ENCODE peak calls at places on chromosomes 4 and X, in six cellular contexts. D, U, F, P, Y and X are unnamed samples.

GRCh38 chrX:17120816-17121215 is 174.4 kb downstream of the REPS2 start:
- DNase-seq in D (no peak), U (no peak), F (no peak), P (no peak), Y (no peak), X (no peak)

GRCh38 chr4:25368315-25368714 is 8.7 kb upstream of the ANAPC4 start:
- DNase-seq in D (no peak), U (peak), F (no peak), P (no peak), Y (no peak), X (peak)

GRCh38 chrX:132622130-132622529 is 133.3 kb upstream of the MBNL3 start:
- DNase-seq in D (peak), U (peak), F (peak), P (no peak), Y (peak), X (peak)

GRCh38 chr4:153113838-153114105 is 90.5 kb upstream of the TRIM2 start:
- DNase-seq in D (no peak), U (no peak), F (no peak), P (no peak), Y (no peak), X (no peak)

GRCh38 chrX:110531873-110532272 is 173.2 kb downstream of the RTL9 start:
- DNase-seq in D (no peak), U (no peak), F (no peak), P (no peak), Y (peak), X (no peak)

GRCh38 chrX:8653956-8654355 is 78.0 kb downstream of the ANOS1 start:
- DNase-seq in D (no peak), U (no peak), F (no peak), P (no peak), Y (no peak), X (no peak)

GRCh38 chrX:122091571-122091970 is 1044.2 kb downstream of the GLUD2 start:
- DNase-seq in D (no peak), U (no peak), F (no peak), P (no peak), Y (no peak), X (no peak)

GRCh38 chrX:18701621-18702361 is 5.7 kb upstream of the PPEF1 start:
- DNase-seq in D (no peak), U (peak), F (peak), P (no peak), Y (peak), X (peak)

GRCh38 chr4:24672871-24673270 is 88.5 kb upstream of the DHX15 start:
- DNase-seq in D (no peak), U (no peak), F (no peak), P (no peak), Y (no peak), X (no peak)

GRCh38 chrX:120753413-120754251 is 122.0 kb downstream of the CT47B1 start:
- DNase-seq in D (no peak), U (no peak), F (no peak), P (no peak), Y (no peak), X (no peak)
- TF ChIP-seq CTCF in D (no peak), U (no peak), F (no peak), P (no peak), Y (no peak), X (no peak)

GRCh38 chr4:76723916-76724315 is 174.0 kb downstream of the SOWAHB start:
- DNase-seq in D (no peak), U (peak), F (no peak), P (no peak), Y (peak), X (peak)

GRCh38 chr4:76726141-76726540 is 171.8 kb downstream of the SOWAHB start:
- DNase-seq in D (no peak), U (peak), F (no peak), P (no peak), Y (no peak), X (no peak)

GRCh38 chr4:76725039-76725438 is 172.9 kb downstream of the SOWAHB start:
- DNase-seq in D (no peak), U (no peak), F (no peak), P (no peak), Y (no peak), X (no peak)

GRCh38 chr4:76726631-76727030 is 171.3 kb downstream of the SOWAHB start:
- DNase-seq in D (no peak), U (no peak), F (no peak), P (no peak), Y (no peak), X (no peak)

GRCh38 chr4:76723373-76723772 is 174.6 kb downstream of the SOWAHB start:
- DNase-seq in D (no peak), U (peak), F (no peak), P (no peak), Y (peak), X (peak)
- TF ChIP-seq CTCF in D (no peak), U (peak), F (no peak), P (no peak), Y (peak), X (peak)

DNA sequence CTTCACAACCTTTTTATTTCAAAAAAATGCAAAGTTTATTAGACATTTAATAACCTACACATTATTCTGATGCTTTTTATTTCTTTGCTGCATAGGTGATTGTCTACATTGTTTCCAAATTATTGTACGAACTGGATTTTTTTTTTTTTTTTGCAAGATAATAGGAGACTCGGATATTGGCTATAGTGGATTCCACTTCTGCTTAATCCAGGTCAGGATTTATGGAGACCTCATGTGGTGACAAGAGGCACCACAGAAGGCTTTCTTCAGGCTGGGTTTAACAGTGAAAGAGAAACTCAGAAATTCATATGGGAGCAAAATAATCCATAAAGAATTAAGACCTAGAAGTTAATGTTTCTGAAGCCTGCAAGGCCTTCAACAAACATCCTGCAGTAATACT is 2.4 kb upstream of the SLIT2 start:
- DNase-seq in D (peak), U (peak), F (no peak), P (no peak), Y (peak), X (peak)
- TF ChIP-seq CTCF in D (peak), U (peak), F (peak), P (no peak), Y (peak), X (peak)

DNA sequence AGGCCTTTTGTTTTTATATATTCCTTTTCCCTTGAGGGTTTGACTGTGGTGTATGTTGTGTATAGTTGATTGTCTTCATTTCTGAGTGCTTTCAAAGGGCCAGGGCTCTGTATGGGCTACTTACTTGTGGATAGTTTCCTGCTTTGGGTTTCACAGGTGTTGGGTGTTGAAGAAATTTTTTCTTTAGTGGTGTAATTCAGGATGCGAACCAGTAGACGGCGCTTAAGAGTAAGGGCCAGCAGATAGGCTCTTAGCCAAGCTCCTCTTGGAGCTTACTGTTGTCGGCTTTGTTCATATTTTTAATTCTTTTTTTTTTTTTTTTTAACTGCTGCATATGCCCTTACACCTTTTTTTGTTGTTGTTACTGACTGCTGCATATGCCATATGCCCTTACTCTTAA is 276.3 kb upstream of the GALNT7 start:
- DNase-seq in D (no peak), U (peak), F (no peak), P (no peak), Y (peak), X (peak)
- TF ChIP-seq CTCF in D (peak), U (peak), F (no peak), P (no peak), Y (peak), X (peak)

GRCh38 chr4:164952551-164952950 is 24.9 kb downstream of the TRIM61 start:
- DNase-seq in D (no peak), U (no peak), F (no peak), P (no peak), Y (no peak), X (no peak)
- TF ChIP-seq CTCF in D (no peak), U (no peak), F (no peak), P (no peak), Y (no peak), X (no peak)

DNA sequence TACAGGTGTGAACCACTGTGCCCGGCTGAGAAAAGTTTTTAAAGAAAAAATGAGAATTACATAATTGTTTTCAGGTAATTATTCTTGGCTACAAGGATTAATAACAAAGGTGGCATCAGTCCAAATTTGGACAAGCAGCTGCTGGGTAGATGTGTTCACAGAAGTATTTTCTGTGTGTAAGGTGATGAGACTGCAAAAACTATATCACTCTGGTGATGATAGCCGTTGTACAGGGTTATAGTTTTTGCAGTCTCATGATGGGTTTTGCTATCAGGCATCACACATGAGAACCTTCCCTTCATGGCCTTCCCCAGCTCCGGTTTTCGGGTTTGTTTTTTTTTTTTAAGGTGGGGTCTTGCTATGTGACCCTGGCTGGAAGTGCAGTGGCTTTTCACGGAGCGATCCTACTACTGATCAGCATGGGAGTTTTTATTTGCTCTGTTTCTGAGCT is 5.1 kb upstream of the SLC10A3 start:
- DNase-seq in D (no peak), U (no peak), F (no peak), P (no peak), Y (no peak), X (no peak)
- TF ChIP-seq CTCF in D (no peak), U (no peak), F (no peak), P (no peak), Y (no peak), X (no peak)

DNA sequence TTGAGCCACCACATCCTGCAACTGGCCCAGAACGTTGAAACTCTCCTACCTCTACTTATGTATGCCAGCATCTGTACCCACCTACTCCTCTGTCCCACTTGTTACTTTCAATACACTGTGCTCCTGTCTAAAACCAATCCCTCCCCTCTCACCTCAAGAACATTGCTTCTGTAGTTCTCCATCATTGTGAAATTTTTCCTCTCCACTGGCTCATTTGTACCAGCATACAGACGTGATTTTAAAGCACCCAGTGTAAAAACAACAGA is 25.5 kb upstream of the USO1 start:
- DNase-seq in D (no peak), U (no peak), F (no peak), P (no peak), Y (no peak), X (no peak)
- TF ChIP-seq CTCF in D (no peak), U (no peak), F (no peak), P (no peak), Y (no peak), X (no peak)

GRCh38 chrX:67050760-67051159 is 411.9 kb upstream of the EDA2R start:
- DNase-seq in D (no peak), U (no peak), F (no peak), P (no peak), Y (no peak), X (no peak)
- TF ChIP-seq CTCF in D (no peak), U (no peak), F (no peak), P (no peak), Y (no peak), X (no peak)

DNA sequence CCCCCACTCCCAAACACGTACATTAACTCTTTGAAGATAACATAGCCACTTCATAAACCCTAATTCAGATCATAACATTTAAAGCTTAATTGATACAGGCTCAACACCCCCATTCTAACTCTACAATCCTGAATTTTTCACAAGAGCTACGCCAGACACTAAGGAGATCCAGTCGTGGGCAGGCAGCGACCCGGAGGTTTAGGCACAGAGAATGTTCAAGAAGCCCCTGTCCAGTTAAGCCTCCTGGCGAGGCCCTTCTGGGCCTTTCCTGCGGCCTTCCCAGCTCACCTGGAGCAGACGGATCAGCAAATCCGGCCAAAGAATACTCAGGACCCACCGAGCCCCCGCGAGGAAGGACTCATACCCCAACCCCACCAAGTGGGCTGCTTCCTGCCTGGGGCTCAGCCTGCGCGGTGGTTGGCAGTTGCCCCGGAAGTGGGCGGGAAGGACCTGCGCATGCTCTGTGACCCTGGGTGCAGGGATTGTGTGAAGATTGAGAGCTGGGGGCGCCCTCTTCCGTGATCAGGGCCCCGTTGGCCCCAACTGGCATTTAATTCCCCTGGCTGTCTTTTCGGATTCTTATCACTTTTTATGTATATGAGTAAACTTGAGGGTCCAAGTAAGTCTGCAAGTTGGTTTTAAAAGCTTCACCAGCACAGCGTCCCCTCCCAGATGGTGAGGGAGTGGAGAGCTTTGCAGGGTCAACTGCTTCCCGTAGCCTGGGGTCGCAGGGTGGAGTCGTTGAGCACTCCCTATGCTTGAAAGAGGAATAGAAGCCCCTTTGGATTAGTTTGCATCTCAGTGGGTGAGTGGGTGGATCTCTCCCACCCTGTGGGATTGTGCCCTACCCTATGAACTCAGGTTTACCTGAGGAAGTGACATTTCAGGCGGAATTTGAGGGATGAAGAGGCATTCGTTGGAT is at the start of gene TRIM61:
- DNase-seq in D (no peak), U (peak), F (no peak), P (peak), Y (peak), X (peak)
- TF ChIP-seq CTCF in D (no peak), U (no peak), F (no peak), P (no peak), Y (no peak), X (no peak)

GRCh38 chr4:15149842-15150592 is 147.7 kb downstream of the CPEB2 start:
- DNase-seq in D (peak), U (peak), F (peak), P (no peak), Y (peak), X (peak)
- TF ChIP-seq CTCF in D (peak), U (no peak), F (peak), P (no peak), Y (no peak), X (peak)